ENCODE peak calls at places on chromosomes 7 and 10, in five cellular contexts. Y, F, K, N and P are unnamed samples.

GRCh38 chr7:6015917-6016652 is 7.0 kb downstream of the AIMP2 start:
- DNase-seq in Y (peak; percentile 87), N (no peak), F (no peak), K (peak; percentile 95), P (no peak)

GRCh38 chr7:155228459-155228845 is 69.2 kb upstream of the INSIG1 start:
- DNase-seq in N (no peak), Y (no peak), K (no peak), F (no peak), P (no peak)

GRCh38 chr10:102133373-102134195 is 744 bp downstream of the PPRC1 start:
- DNase-seq in N (peak; percentile 78), Y (peak; percentile 90), K (peak; percentile 91), F (peak; percentile 69), P (no peak)

GRCh38 chr7:6167587-6168154 is 104.8 kb downstream of the CYTH3 start:
- DNase-seq in K (no peak), F (no peak), N (no peak), Y (no peak), P (no peak)

GRCh38 chr7:70267381-70267780 is 669.1 kb downstream of the AUTS2 start:
- DNase-seq in N (no peak), F (no peak), K (no peak), Y (no peak), P (no peak)

GRCh38 chr7:100088621-100089457 is at the start of gene COPS6:
- DNase-seq in N (peak; percentile 54), K (peak; percentile 94), Y (peak; percentile 89), F (peak; percentile 88), P (no peak)

GRCh38 chr10:124264711-124265390 is 153.9 kb downstream of the OAT start:
- DNase-seq in Y (no peak), F (no peak), N (no peak), K (peak; percentile 30), P (no peak)

GRCh38 chr10:131946321-131946751 is 35.4 kb downstream of the BNIP3 start:
- DNase-seq in N (no peak), F (no peak), K (no peak), Y (peak; percentile 79), P (peak; percentile 21)

GRCh38 chr7:35993663-35994622 is 159.1 kb upstream of the EEPD1 start:
- DNase-seq in K (no peak), N (no peak), F (no peak), Y (no peak), P (no peak)

GRCh38 chr10:96390460-96390864 is 31.7 kb upstream of the OPALIN start:
- DNase-seq in F (no peak), Y (peak; percentile 83), K (peak; percentile 93), N (no peak), P (no peak)

GRCh38 chr7:6246257-6246917 is 26.0 kb downstream of the CYTH3 start:
- DNase-seq in Y (no peak), N (no peak), F (no peak), K (no peak), P (no peak)

GRCh38 chr7:141288626-141289025 is 214.8 kb downstream of the TMEM178B start:
- DNase-seq in F (no peak), N (no peak), Y (no peak), K (no peak), P (no peak)

GRCh38 chr7:45625067-45625466 is 50.9 kb downstream of the ADCY1 start:
- DNase-seq in Y (no peak), F (no peak), N (no peak), K (no peak), P (no peak)

GRCh38 chr7:1505731-1506550 is 1.8 kb upstream of the INTS1 start:
- DNase-seq in N (no peak), K (no peak), F (peak; percentile 40), Y (peak; percentile 58), P (no peak)

GRCh38 chr10:60521974-60522405 is 132.3 kb upstream of the ANK3 start:
- DNase-seq in K (no peak), Y (peak; percentile 62), F (peak; percentile 16), N (no peak), P (peak; percentile 61)

GRCh38 chr10:43265799-43266721 is 805 bp downstream of the RASGEF1A start:
- DNase-seq in Y (peak; percentile 68), K (no peak), F (peak; percentile 80), N (peak; percentile 22), P (no peak)

GRCh38 chr10:46308113-46308415 is 21.3 kb downstream of the ANTXRL start:
- DNase-seq in F (no peak), Y (no peak), N (no peak), K (no peak), P (no peak)

GRCh38 chr10:14648936-14649335 is 125.8 kb downstream of the FAM107B start:
- DNase-seq in F (no peak), K (no peak), Y (no peak), N (no peak), P (no peak)

GRCh38 chr7:127158659-127159058 is 94.1 kb downstream of the GRM8 start:
- DNase-seq in K (no peak), Y (no peak), N (peak; percentile 9), F (no peak), P (no peak)

GRCh38 chr7:111168182-111168581 is 77.3 kb downstream of the LRRN3 start:
- DNase-seq in N (no peak), F (no peak), K (no peak), Y (no peak), P (no peak)

GRCh38 chr10:5293691-5294550 is 70.8 kb upstream of the UCN3 start:
- DNase-seq in F (peak; percentile 82), Y (peak; percentile 62), K (peak; percentile 68), N (peak; percentile 95), P (no peak)

GRCh38 chr7:92747041-92747835 is 89.1 kb downstream of the CDK6 start:
- DNase-seq in Y (no peak), K (no peak), N (no peak), F (no peak), P (no peak)